ENCODE peak calls at places on chromosomes 16 and 17, in nine cellular contexts. One of them, this sample, is unnamed.

GRCh38 chr17:41016578-41017215 is 7.8 kb upstream of the KRTAP3-1 start:
- DNase-seq in AG20443: no peak
- DNase-seq in mesendoderm: no peak
- DNase-seq in right cardiac atrium: no peak
- DNase-seq in amniotic stem cell: no peak
- DNase-seq in left ventricle myocardium inferior: no peak
- DNase-seq in lower leg skin: no peak
- DNase-seq in nephron progenitor cell: no peak
- DNase-seq in fibroblast of lung: no peak
- DNase-seq in this sample: no peak

GRCh38 chr16:56264609-56264972 is 73.3 kb downstream of the GNAO1 start:
- DNase-seq in AG20443: no peak
- DNase-seq in mesendoderm: no peak
- DNase-seq in right cardiac atrium: no peak
- DNase-seq in amniotic stem cell: no peak
- DNase-seq in left ventricle myocardium inferior: no peak
- DNase-seq in lower leg skin: no peak
- DNase-seq in nephron progenitor cell: no peak
- DNase-seq in fibroblast of lung: no peak
- DNase-seq in this sample: no peak

GRCh38 chr16:31033709-31034492 is 543 bp downstream of the STX4 start:
- DNase-seq in AG20443: peak
- DNase-seq in mesendoderm: peak
- DNase-seq in right cardiac atrium: peak
- DNase-seq in amniotic stem cell: peak
- DNase-seq in left ventricle myocardium inferior: peak
- DNase-seq in lower leg skin: peak
- DNase-seq in nephron progenitor cell: peak
- DNase-seq in fibroblast of lung: peak
- DNase-seq in this sample: peak

GRCh38 chr17:20095366-20096080 is 86.4 kb downstream of the SPECC1 start:
- DNase-seq in AG20443: peak
- DNase-seq in mesendoderm: peak
- DNase-seq in right cardiac atrium: peak
- DNase-seq in amniotic stem cell: no peak
- DNase-seq in left ventricle myocardium inferior: peak
- DNase-seq in lower leg skin: peak
- DNase-seq in nephron progenitor cell: peak
- DNase-seq in fibroblast of lung: peak
- DNase-seq in this sample: peak

GRCh38 chr16:57473176-57473840 is 10.8 kb downstream of the POLR2C start:
- DNase-seq in AG20443: no peak
- DNase-seq in mesendoderm: no peak
- DNase-seq in right cardiac atrium: no peak
- DNase-seq in amniotic stem cell: no peak
- DNase-seq in left ventricle myocardium inferior: no peak
- DNase-seq in lower leg skin: no peak
- DNase-seq in nephron progenitor cell: no peak
- DNase-seq in fibroblast of lung: no peak
- DNase-seq in this sample: no peak

GRCh38 chr16:67150058-67150832 is 553 bp downstream of the B3GNT9 start:
- DNase-seq in AG20443: peak
- DNase-seq in mesendoderm: peak
- DNase-seq in right cardiac atrium: peak
- DNase-seq in amniotic stem cell: no peak
- DNase-seq in left ventricle myocardium inferior: peak
- DNase-seq in lower leg skin: no peak
- DNase-seq in nephron progenitor cell: peak
- DNase-seq in fibroblast of lung: peak
- DNase-seq in this sample: peak

GRCh38 chr17:55453836-55454557 is 32.4 kb upstream of the MMD start:
- DNase-seq in AG20443: no peak
- DNase-seq in mesendoderm: no peak
- DNase-seq in right cardiac atrium: no peak
- DNase-seq in amniotic stem cell: no peak
- DNase-seq in left ventricle myocardium inferior: no peak
- DNase-seq in lower leg skin: no peak
- DNase-seq in nephron progenitor cell: no peak
- DNase-seq in fibroblast of lung: no peak
- DNase-seq in this sample: no peak

GRCh38 chr16:81143921-81144471 is 47.8 kb upstream of the GCSH start:
- DNase-seq in AG20443: no peak
- DNase-seq in mesendoderm: peak
- DNase-seq in right cardiac atrium: no peak
- DNase-seq in amniotic stem cell: no peak
- DNase-seq in left ventricle myocardium inferior: no peak
- DNase-seq in lower leg skin: no peak
- DNase-seq in nephron progenitor cell: no peak
- DNase-seq in fibroblast of lung: no peak
- DNase-seq in this sample: no peak

GRCh38 chr16:80074329-80074728 is 466.5 kb upstream of the DYNLRB2 start:
- DNase-seq in AG20443: no peak
- DNase-seq in mesendoderm: no peak
- DNase-seq in right cardiac atrium: no peak
- DNase-seq in amniotic stem cell: no peak
- DNase-seq in left ventricle myocardium inferior: no peak
- DNase-seq in lower leg skin: no peak
- DNase-seq in nephron progenitor cell: no peak
- DNase-seq in fibroblast of lung: no peak
- DNase-seq in this sample: no peak

GRCh38 chr17:57747221-57748017 is 2.3 kb upstream of the CCDC182 start:
- DNase-seq in AG20443: peak
- DNase-seq in mesendoderm: peak
- DNase-seq in right cardiac atrium: no peak
- DNase-seq in amniotic stem cell: peak
- DNase-seq in left ventricle myocardium inferior: no peak
- DNase-seq in lower leg skin: peak
- DNase-seq in nephron progenitor cell: no peak
- DNase-seq in fibroblast of lung: peak
- DNase-seq in this sample: peak

GRCh38 chr16:82504811-82505210 is 122.0 kb upstream of the CDH13 start:
- DNase-seq in AG20443: no peak
- DNase-seq in mesendoderm: no peak
- DNase-seq in right cardiac atrium: no peak
- DNase-seq in amniotic stem cell: no peak
- DNase-seq in left ventricle myocardium inferior: no peak
- DNase-seq in lower leg skin: no peak
- DNase-seq in nephron progenitor cell: no peak
- DNase-seq in fibroblast of lung: no peak
- DNase-seq in this sample: peak

GRCh38 chr17:26775219-26775822 is 518.6 kb upstream of the WSB1 start:
- DNase-seq in AG20443: no peak
- DNase-seq in mesendoderm: no peak
- DNase-seq in right cardiac atrium: peak
- DNase-seq in amniotic stem cell: no peak
- DNase-seq in left ventricle myocardium inferior: no peak
- DNase-seq in lower leg skin: no peak
- DNase-seq in nephron progenitor cell: no peak
- DNase-seq in fibroblast of lung: no peak
- DNase-seq in this sample: no peak

GRCh38 chr16:75292691-75293090 is 41.3 kb upstream of the BCAR1 start:
- DNase-seq in AG20443: no peak
- DNase-seq in mesendoderm: no peak
- DNase-seq in right cardiac atrium: no peak
- DNase-seq in amniotic stem cell: no peak
- DNase-seq in left ventricle myocardium inferior: no peak
- DNase-seq in lower leg skin: no peak
- DNase-seq in nephron progenitor cell: no peak
- DNase-seq in fibroblast of lung: no peak
- DNase-seq in this sample: no peak

GRCh38 chr16:8647721-8648318 is 26.3 kb downstream of the METTL22 start:
- DNase-seq in AG20443: no peak
- DNase-seq in mesendoderm: no peak
- DNase-seq in right cardiac atrium: no peak
- DNase-seq in amniotic stem cell: no peak
- DNase-seq in left ventricle myocardium inferior: no peak
- DNase-seq in lower leg skin: no peak
- DNase-seq in nephron progenitor cell: no peak
- DNase-seq in fibroblast of lung: no peak
- DNase-seq in this sample: no peak

GRCh38 chr16:78794581-78795300 is 695.3 kb downstream of the WWOX start:
- DNase-seq in AG20443: no peak
- DNase-seq in mesendoderm: no peak
- DNase-seq in right cardiac atrium: no peak
- DNase-seq in amniotic stem cell: no peak
- DNase-seq in left ventricle myocardium inferior: no peak
- DNase-seq in lower leg skin: no peak
- DNase-seq in nephron progenitor cell: no peak
- DNase-seq in fibroblast of lung: no peak
- DNase-seq in this sample: no peak

GRCh38 chr16:3009568-3010390 is 2.9 kb upstream of the CLDN9 start:
- DNase-seq in AG20443: no peak
- DNase-seq in mesendoderm: peak
- DNase-seq in right cardiac atrium: no peak
- DNase-seq in amniotic stem cell: no peak
- DNase-seq in left ventricle myocardium inferior: no peak
- DNase-seq in lower leg skin: no peak
- DNase-seq in nephron progenitor cell: peak
- DNase-seq in fibroblast of lung: no peak
- DNase-seq in this sample: peak

GRCh38 chr17:63035271-63035670 is 69.2 kb downstream of the TANC2 start:
- DNase-seq in AG20443: no peak
- DNase-seq in mesendoderm: no peak
- DNase-seq in right cardiac atrium: no peak
- DNase-seq in amniotic stem cell: no peak
- DNase-seq in left ventricle myocardium inferior: no peak
- DNase-seq in lower leg skin: no peak
- DNase-seq in nephron progenitor cell: no peak
- DNase-seq in fibroblast of lung: peak
- DNase-seq in this sample: no peak

GRCh38 chr16:67917852-67918236 is 13.8 kb downstream of the CTRL start:
- DNase-seq in AG20443: peak
- DNase-seq in mesendoderm: peak
- DNase-seq in right cardiac atrium: no peak
- DNase-seq in amniotic stem cell: peak
- DNase-seq in left ventricle myocardium inferior: no peak
- DNase-seq in lower leg skin: no peak
- DNase-seq in nephron progenitor cell: no peak
- DNase-seq in fibroblast of lung: peak
- DNase-seq in this sample: peak

GRCh38 chr17:35900280-35900679 is 20.1 kb upstream of the CCL5 start:
- DNase-seq in AG20443: no peak
- DNase-seq in mesendoderm: no peak
- DNase-seq in right cardiac atrium: no peak
- DNase-seq in amniotic stem cell: no peak
- DNase-seq in left ventricle myocardium inferior: no peak
- DNase-seq in lower leg skin: no peak
- DNase-seq in nephron progenitor cell: peak
- DNase-seq in fibroblast of lung: no peak
- DNase-seq in this sample: peak

GRCh38 chr16:2475413-2476344 is 752 bp downstream of the TBC1D24 start:
- DNase-seq in AG20443: no peak
- DNase-seq in mesendoderm: peak
- DNase-seq in right cardiac atrium: peak
- DNase-seq in amniotic stem cell: no peak
- DNase-seq in left ventricle myocardium inferior: no peak
- DNase-seq in lower leg skin: no peak
- DNase-seq in nephron progenitor cell: no peak
- DNase-seq in fibroblast of lung: no peak
- DNase-seq in this sample: peak

GRCh38 chr17:15247891-15248529 is 17.1 kb downstream of the PMP22 start:
- DNase-seq in AG20443: no peak
- DNase-seq in mesendoderm: peak
- DNase-seq in right cardiac atrium: no peak
- DNase-seq in amniotic stem cell: no peak
- DNase-seq in left ventricle myocardium inferior: no peak
- DNase-seq in lower leg skin: no peak
- DNase-seq in nephron progenitor cell: no peak
- DNase-seq in fibroblast of lung: peak
- DNase-seq in this sample: peak

GRCh38 chr17:78523939-78524655 is 53.1 kb downstream of the DNAH17 start:
- DNase-seq in AG20443: no peak
- DNase-seq in mesendoderm: no peak
- DNase-seq in right cardiac atrium: no peak
- DNase-seq in amniotic stem cell: no peak
- DNase-seq in left ventricle myocardium inferior: no peak
- DNase-seq in lower leg skin: no peak
- DNase-seq in nephron progenitor cell: no peak
- DNase-seq in fibroblast of lung: no peak
- DNase-seq in this sample: no peak

GRCh38 chr17:57442914-57443571 is 186.7 kb downstream of the MSI2 start:
- DNase-seq in AG20443: peak
- DNase-seq in mesendoderm: no peak
- DNase-seq in right cardiac atrium: peak
- DNase-seq in amniotic stem cell: no peak
- DNase-seq in left ventricle myocardium inferior: peak
- DNase-seq in lower leg skin: peak
- DNase-seq in nephron progenitor cell: no peak
- DNase-seq in fibroblast of lung: peak
- DNase-seq in this sample: peak

GRCh38 chr16:48330133-48330846 is 54.9 kb downstream of the SIAH1 start:
- DNase-seq in AG20443: peak
- DNase-seq in mesendoderm: no peak
- DNase-seq in right cardiac atrium: no peak
- DNase-seq in amniotic stem cell: no peak
- DNase-seq in left ventricle myocardium inferior: no peak
- DNase-seq in lower leg skin: no peak
- DNase-seq in nephron progenitor cell: no peak
- DNase-seq in fibroblast of lung: no peak
- DNase-seq in this sample: no peak

GRCh38 chr16:67843343-67843765 is 1.2 kb downstream of the THAP11 start:
- DNase-seq in AG20443: peak
- DNase-seq in mesendoderm: no peak
- DNase-seq in right cardiac atrium: no peak
- DNase-seq in amniotic stem cell: no peak
- DNase-seq in left ventricle myocardium inferior: no peak
- DNase-seq in lower leg skin: no peak
- DNase-seq in nephron progenitor cell: peak
- DNase-seq in fibroblast of lung: no peak
- DNase-seq in this sample: no peak

GRCh38 chr16:23423496-23424049 is 29.4 kb downstream of the COG7 start:
- DNase-seq in AG20443: peak
- DNase-seq in mesendoderm: no peak
- DNase-seq in right cardiac atrium: peak
- DNase-seq in amniotic stem cell: peak
- DNase-seq in left ventricle myocardium inferior: peak
- DNase-seq in lower leg skin: peak
- DNase-seq in nephron progenitor cell: no peak
- DNase-seq in fibroblast of lung: peak
- DNase-seq in this sample: peak

GRCh38 chr16:86521236-86522197 is 11.2 kb downstream of the FOXF1 start:
- DNase-seq in AG20443: no peak
- DNase-seq in mesendoderm: no peak
- DNase-seq in right cardiac atrium: peak
- DNase-seq in amniotic stem cell: no peak
- DNase-seq in left ventricle myocardium inferior: peak
- DNase-seq in lower leg skin: no peak
- DNase-seq in nephron progenitor cell: no peak
- DNase-seq in fibroblast of lung: no peak
- DNase-seq in this sample: no peak

GRCh38 chr17:39776267-39776666 is 38.5 kb downstream of the GRB7 start:
- DNase-seq in AG20443: no peak
- DNase-seq in mesendoderm: no peak
- DNase-seq in right cardiac atrium: no peak
- DNase-seq in amniotic stem cell: no peak
- DNase-seq in left ventricle myocardium inferior: no peak
- DNase-seq in lower leg skin: no peak
- DNase-seq in nephron progenitor cell: no peak
- DNase-seq in fibroblast of lung: no peak
- DNase-seq in this sample: no peak

GRCh38 chr17:4899341-4900230 is at the start of gene C17orf107:
- DNase-seq in AG20443: peak
- DNase-seq in mesendoderm: peak
- DNase-seq in right cardiac atrium: peak
- DNase-seq in amniotic stem cell: no peak
- DNase-seq in left ventricle myocardium inferior: peak
- DNase-seq in lower leg skin: peak
- DNase-seq in nephron progenitor cell: peak
- DNase-seq in fibroblast of lung: peak
- DNase-seq in this sample: peak

GRCh38 chr17:50272711-50273653 is 1.3 kb upstream of the TMEM92 start:
- DNase-seq in AG20443: peak
- DNase-seq in mesendoderm: peak
- DNase-seq in right cardiac atrium: peak
- DNase-seq in amniotic stem cell: no peak
- DNase-seq in left ventricle myocardium inferior: peak
- DNase-seq in lower leg skin: no peak
- DNase-seq in nephron progenitor cell: peak
- DNase-seq in fibroblast of lung: no peak
- DNase-seq in this sample: peak

GRCh38 chr16:29743827-29744531 is 1.8 kb downstream of the C16orf54 start:
- DNase-seq in AG20443: no peak
- DNase-seq in mesendoderm: no peak
- DNase-seq in right cardiac atrium: peak
- DNase-seq in amniotic stem cell: no peak
- DNase-seq in left ventricle myocardium inferior: no peak
- DNase-seq in lower leg skin: no peak
- DNase-seq in nephron progenitor cell: no peak
- DNase-seq in fibroblast of lung: no peak
- DNase-seq in this sample: no peak

This sample was measured in left kidney.